ENCODE peak calls at places on chromosomes 4 and X, in ten cellular contexts. J is NB4, Y is HFF-Myc, L is OCI-LY7, R is lower leg skin, A is BE2C, U is lung, B is tibial artery, W is left ventricle myocardium inferior, F is mucosa of descending colon. S is an unnamed sample.

GRCh38 chr4:47209833-47210232 is 178.5 kb downstream of the GABRB1 start:
- DNase-seq in J (no peak), Y (no peak), L (no peak), R (no peak), A (no peak), U (no peak), B (no peak), W (no peak), F (no peak), S (peak)

GRCh38 chr4:19382993-19383392 is 868.7 kb upstream of the SLIT2 start:
- DNase-seq in J (no peak), Y (peak), L (no peak), R (no peak), A (no peak), U (no peak), B (no peak), W (no peak), F (no peak), S (no peak)

GRCh38 chrX:11768039-11768438 is 10.0 kb downstream of the MSL3 start:
- DNase-seq in J (no peak), Y (no peak), L (no peak), R (no peak), A (no peak), U (no peak), B (no peak), W (no peak), F (no peak), S (no peak)

GRCh38 chrX:75229774-75230173 is 44.1 kb upstream of the UPRT start:
- DNase-seq in J (no peak), Y (no peak), L (no peak), R (no peak), A (no peak), U (no peak), B (no peak), W (no peak), F (no peak), S (no peak)

GRCh38 chr4:1544861-1545275 is 138.6 kb upstream of the NKX1-1 start:
- DNase-seq in J (no peak), Y (no peak), L (no peak), R (no peak), A (no peak), U (no peak), B (no peak), W (no peak), F (no peak), S (no peak)

GRCh38 chr4:186196063-186196462 is 4.7 kb downstream of the CYP4V2 start:
- DNase-seq in J (no peak), Y (no peak), L (no peak), R (no peak), A (no peak), U (no peak), B (no peak), W (no peak), F (no peak), S (no peak)

GRCh38 chrX:12439396-12439795 is 301.1 kb downstream of the FRMPD4 start:
- DNase-seq in J (no peak), Y (no peak), L (no peak), R (no peak), A (no peak), U (no peak), B (no peak), W (no peak), F (no peak), S (no peak)

GRCh38 chrX:17025903-17026302 is 79.4 kb downstream of the REPS2 start:
- DNase-seq in J (no peak), Y (no peak), L (no peak), R (no peak), A (no peak), U (no peak), B (no peak), W (no peak), F (no peak), S (no peak)

GRCh38 chr4:111464251-111465045 is 680.8 kb upstream of the FAM241A start:
- DNase-seq in J (no peak), Y (no peak), L (no peak), R (no peak), A (no peak), U (no peak), B (no peak), W (no peak), F (no peak), S (no peak)

GRCh38 chr4:56843421-56843899 is 22.0 kb upstream of the SPINK2 start:
- DNase-seq in J (no peak), Y (no peak), L (no peak), R (no peak), A (no peak), U (peak), B (no peak), W (no peak), F (no peak), S (no peak)

GRCh38 chr4:150149381-150149780 is 71.1 kb downstream of the DCLK2 start:
- DNase-seq in J (no peak), Y (no peak), L (no peak), R (no peak), A (no peak), U (no peak), B (no peak), W (no peak), F (no peak), S (no peak)

GRCh38 chrX:9728271-9728670 is 37.4 kb downstream of the GPR143 start:
- DNase-seq in J (peak), Y (no peak), L (peak), R (no peak), A (no peak), U (no peak), B (no peak), W (no peak), F (no peak), S (no peak)

GRCh38 chr4:86498560-86499166 is 95.5 kb upstream of the PTPN13 start:
- DNase-seq in J (peak), Y (no peak), L (peak), R (no peak), A (peak), U (no peak), B (no peak), W (no peak), F (no peak), S (no peak)

DNA sequence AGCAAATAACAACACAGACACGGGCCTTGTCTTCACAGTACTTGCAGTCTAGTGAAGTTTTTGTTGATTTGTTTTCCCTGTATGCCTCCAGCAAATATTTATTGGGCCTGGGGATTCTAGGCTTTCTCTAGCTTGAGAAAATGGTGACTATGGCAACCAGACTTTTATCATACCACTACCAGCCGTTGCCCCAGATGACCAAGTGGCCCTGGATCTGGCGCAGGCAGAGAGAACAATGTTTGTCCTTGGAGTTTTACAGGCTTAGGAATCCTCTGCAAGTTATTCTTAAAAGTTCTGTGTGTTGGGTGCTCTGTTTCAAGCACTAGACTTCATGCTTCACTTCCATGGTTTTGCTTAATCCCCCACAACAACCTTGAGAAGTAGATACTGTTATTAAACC is 94.8 kb downstream of the AKAP4 start:
- DNase-seq in J (no peak), Y (no peak), L (no peak), R (no peak), A (peak), U (no peak), B (no peak), W (no peak), F (no peak), S (no peak)
- TF ChIP-seq CTCF in J (no peak), Y (no peak), L (no peak), R (no peak), A (no peak), U (no peak), B (no peak), W (no peak), F (no peak), S (no peak)

GRCh38 chr4:100826067-100826466 is 308.2 kb upstream of the EMCN start:
- DNase-seq in J (no peak), Y (no peak), L (no peak), R (no peak), A (no peak), U (no peak), B (no peak), W (no peak), F (no peak), S (no peak)

GRCh38 chr4:100828364-100828763 is 310.5 kb upstream of the EMCN start:
- DNase-seq in J (no peak), Y (no peak), L (no peak), R (no peak), A (no peak), U (no peak), B (no peak), W (no peak), F (no peak), S (no peak)

GRCh38 chr4:100828986-100829685 is 311.3 kb upstream of the EMCN start:
- DNase-seq in J (no peak), Y (no peak), L (no peak), R (no peak), A (no peak), U (no peak), B (no peak), W (no peak), F (no peak), S (no peak)

GRCh38 chr4:100827756-100828155 is 309.9 kb upstream of the EMCN start:
- DNase-seq in J (no peak), Y (no peak), L (no peak), R (no peak), A (no peak), U (no peak), B (no peak), W (no peak), F (no peak), S (no peak)

GRCh38 chr4:100826808-100827548 is 309.2 kb upstream of the EMCN start:
- DNase-seq in J (peak), Y (no peak), L (no peak), R (no peak), A (no peak), U (no peak), B (no peak), W (no peak), F (no peak), S (no peak)
- H3K4me3 ChIP-seq in J (no peak), Y (no peak), L (no peak), R (no peak), A (no peak), U (no peak), B (no peak), W (no peak), F (no peak), S (no peak)

GRCh38 chr4:184825394-184826314 is at the start of gene ACSL1:
- DNase-seq in J (peak), Y (no peak), L (peak), R (peak), A (peak), U (peak), B (peak), W (peak), F (peak), S (no peak)
- TF ChIP-seq CTCF in J (no peak), Y (no peak), L (no peak), R (no peak), A (no peak), U (no peak), B (no peak), W (peak), F (no peak), S (no peak)

DNA sequence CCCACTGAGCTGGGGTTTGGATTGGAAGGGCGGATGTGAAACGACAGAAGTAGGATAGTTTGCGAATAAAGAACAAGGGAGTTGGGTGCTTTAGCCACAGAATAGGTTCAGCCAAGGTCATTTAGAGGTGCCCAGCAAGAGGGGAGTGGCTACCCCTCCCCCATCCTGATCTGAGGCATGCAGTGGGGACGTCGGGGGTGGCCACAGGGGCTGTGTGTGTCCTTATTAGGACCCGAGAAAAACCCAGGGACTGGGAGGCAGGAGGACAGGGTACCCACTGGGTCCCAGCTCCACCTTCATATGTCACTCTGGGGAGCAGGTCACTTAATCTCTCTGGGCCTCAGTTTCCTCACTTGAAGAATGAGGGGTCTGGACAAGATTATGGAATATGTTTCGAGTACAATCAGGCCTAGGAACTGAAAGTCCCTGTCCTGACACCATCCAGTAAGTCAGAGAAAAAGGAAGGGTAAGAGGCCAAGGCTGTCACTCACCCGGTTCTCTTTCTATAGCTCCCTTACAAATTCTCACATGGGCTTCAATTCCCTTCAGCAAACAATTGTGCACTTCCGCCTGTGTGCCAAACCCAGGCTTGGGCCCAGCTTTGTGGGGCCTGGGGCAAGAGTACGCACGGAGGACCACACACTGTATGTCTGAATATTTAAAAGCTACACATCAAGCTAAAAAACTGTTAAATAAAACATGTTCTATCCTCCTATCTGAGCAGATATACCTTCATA is 4.2 kb upstream of the NYX start:
- DNase-seq in J (peak), Y (no peak), L (peak), R (peak), A (no peak), U (no peak), B (no peak), W (no peak), F (no peak), S (no peak)
- H3K4me3 ChIP-seq in J (peak), Y (peak), L (peak), R (no peak), A (no peak), U (no peak), B (peak), W (peak), F (no peak), S (peak)

GRCh38 chr4:184310171-184310567 is 92.5 kb upstream of the ENPP6 start:
- DNase-seq in J (peak), Y (no peak), L (peak), R (no peak), A (no peak), U (peak), B (no peak), W (no peak), F (peak), S (no peak)
- TF ChIP-seq CTCF in J (peak), Y (peak), L (peak), R (no peak), A (peak), U (no peak), B (no peak), W (peak), F (no peak), S (peak)

DNA sequence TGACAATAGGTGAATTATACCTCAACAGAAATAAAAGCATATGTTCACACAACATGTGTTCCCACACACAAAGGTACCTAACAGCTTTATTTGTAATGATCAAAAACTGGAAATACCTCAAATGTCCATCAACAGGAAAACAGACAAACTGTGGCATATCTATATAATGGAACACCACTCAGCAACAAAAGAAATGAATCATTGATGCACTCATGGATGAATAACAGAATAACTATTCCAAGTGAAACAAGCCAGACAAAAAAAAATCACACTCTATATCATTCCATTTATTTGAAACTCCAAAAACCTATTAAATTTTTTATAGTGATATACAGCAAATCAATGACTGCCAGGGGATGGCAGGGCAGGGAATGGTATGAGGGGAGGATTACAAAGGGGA is 148.1 kb downstream of the PLS3 start:
- DNase-seq in J (no peak), Y (no peak), L (no peak), R (no peak), A (no peak), U (no peak), B (no peak), W (no peak), F (no peak), S (no peak)
- H3K4me3 ChIP-seq in J (no peak), Y (no peak), L (no peak), R (no peak), A (no peak), U (no peak), B (no peak), W (no peak), F (no peak), S (no peak)

DNA sequence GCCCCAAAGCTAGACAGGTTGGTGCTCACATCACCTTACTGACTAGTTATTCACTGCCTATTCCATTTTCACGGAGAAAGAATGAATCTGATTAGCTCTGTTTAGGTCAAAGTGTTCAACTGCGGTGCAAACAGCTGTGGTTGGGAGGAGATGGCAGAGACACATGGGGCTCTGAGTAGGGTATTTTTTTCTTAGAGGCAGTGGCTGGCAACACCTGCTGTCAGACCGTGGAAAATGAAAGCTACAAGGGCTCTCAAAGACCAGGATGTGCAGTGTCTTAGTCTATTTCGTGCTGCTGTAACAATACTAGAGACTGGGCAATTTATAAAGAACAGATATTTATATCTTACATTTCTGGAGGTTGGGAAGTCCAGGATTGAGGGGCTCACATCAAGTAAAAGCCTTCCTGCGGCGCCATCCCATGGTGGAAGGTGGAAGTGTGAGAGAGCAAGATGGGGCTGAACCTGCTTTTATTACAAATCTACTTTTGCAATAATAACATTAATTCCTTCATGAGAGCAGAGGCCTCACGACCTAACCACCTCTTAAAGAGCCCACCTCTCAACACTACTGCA is 10.6 kb downstream of the NYX start:
- DNase-seq in J (peak), Y (no peak), L (peak), R (peak), A (no peak), U (no peak), B (no peak), W (no peak), F (no peak), S (no peak)
- TF ChIP-seq CTCF in J (peak), Y (peak), L (peak), R (no peak), A (peak), U (no peak), B (no peak), W (peak), F (no peak), S (no peak)

GRCh38 chrX:154800508-154801207 is 4.6 kb downstream of the MPP1 start:
- DNase-seq in J (peak), Y (no peak), L (no peak), R (no peak), A (no peak), U (no peak), B (no peak), W (no peak), F (no peak), S (no peak)
- H3K4me3 ChIP-seq in J (peak), Y (no peak), L (no peak), R (no peak), A (no peak), U (no peak), B (no peak), W (no peak), F (no peak), S (no peak)

GRCh38 chr4:153137168-153137567 is 67.1 kb upstream of the TRIM2 start:
- DNase-seq in J (peak), Y (no peak), L (no peak), R (no peak), A (no peak), U (no peak), B (no peak), W (no peak), F (no peak), S (peak)

GRCh38 chr4:153127773-153128494 is 76.3 kb upstream of the TRIM2 start:
- DNase-seq in J (peak), Y (no peak), L (peak), R (peak), A (peak), U (peak), B (peak), W (peak), F (peak), S (no peak)

GRCh38 chr4:153126137-153126536 is 78.1 kb upstream of the TRIM2 start:
- DNase-seq in J (no peak), Y (no peak), L (no peak), R (no peak), A (no peak), U (no peak), B (no peak), W (no peak), F (no peak), S (no peak)

DNA sequence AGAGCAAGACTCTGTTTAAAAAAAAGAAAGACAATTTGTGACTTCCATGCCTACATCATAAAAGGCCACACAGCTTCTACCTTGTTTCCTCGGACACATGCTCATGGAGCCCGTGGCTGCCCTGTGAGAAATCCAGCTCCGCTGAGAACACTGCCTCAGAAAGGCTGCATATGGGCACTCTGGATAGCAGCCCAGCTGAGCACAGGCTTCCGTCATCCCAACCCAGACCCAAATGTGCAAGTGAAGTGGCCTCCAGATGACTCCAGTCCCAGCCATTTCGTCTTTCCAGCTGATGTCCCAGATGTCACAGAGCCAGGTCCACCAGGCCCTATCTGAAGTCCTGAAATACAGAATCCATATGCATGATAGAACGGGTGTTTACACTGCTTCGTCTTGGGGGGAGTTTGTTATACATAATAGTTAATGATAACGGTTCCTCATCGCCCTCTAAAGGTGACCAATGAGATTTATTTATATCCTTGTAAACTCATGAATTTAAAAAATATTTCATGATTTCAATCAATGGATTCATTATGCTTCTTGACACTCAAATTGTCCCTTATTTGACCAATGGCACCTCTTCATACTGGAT is 72.7 kb upstream of the TRIM2 start:
- DNase-seq in J (no peak), Y (no peak), L (no peak), R (no peak), A (no peak), U (no peak), B (no peak), W (no peak), F (no peak), S (no peak)
- TF ChIP-seq CTCF in J (no peak), Y (no peak), L (peak), R (no peak), A (no peak), U (no peak), B (no peak), W (no peak), F (no peak), S (no peak)

DNA sequence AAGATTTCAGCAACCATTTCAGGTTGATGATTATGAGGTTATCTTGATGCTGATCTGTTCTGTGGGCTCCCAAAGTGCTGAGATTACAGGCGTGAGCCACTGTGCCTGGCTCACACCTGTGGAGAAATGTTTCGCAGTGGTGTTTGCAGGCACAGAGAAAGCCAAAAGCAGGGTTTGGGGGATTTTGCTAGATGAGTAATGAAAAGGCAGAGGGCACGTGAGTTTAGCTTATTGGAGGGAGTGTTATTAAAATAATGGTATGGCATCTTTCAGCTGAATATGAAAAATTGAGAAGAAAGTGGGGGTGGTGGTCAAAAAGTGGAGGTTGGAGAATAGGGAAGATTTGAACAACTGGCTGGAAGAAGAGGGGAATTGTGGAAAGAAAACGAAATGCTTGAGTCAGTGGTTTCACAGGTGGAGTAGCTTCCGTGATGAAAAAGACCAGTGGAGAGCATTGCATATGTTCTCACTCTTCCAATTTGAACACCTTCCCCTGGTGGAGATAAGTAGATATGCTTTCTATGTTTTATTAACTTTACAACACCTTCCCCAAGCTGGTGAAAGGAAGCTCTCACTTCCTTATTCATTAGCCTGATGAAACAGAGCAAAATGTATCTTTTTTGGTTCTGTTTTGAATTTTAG is 1.1 kb upstream of the CHST7 start:
- DNase-seq in J (peak), Y (no peak), L (peak), R (peak), A (no peak), U (no peak), B (no peak), W (no peak), F (no peak), S (no peak)
- H3K4me3 ChIP-seq in J (no peak), Y (no peak), L (peak), R (no peak), A (no peak), U (no peak), B (no peak), W (no peak), F (no peak), S (no peak)